ENCODE peak calls at places on chromosomes 12 and 14, in five cellular contexts. Z is spleen, C is Peyer's patch, Y is adrenal gland, F is kidney. R is an unnamed sample. For H3K4me1 and H3K36me3, the result is how much of the 10 kb centered on the place peaks cover.

GRCh38 chr14:56603648-56604047 is 24.1 kb downstream of the TMEM260 start:
- DNase-seq in Y (no peak), Z (no peak), F (no peak), C (no peak), R (no peak)

GRCh38 chr12:128905003-128905544 is 51.8 kb downstream of the GLT1D1 start:
- DNase-seq in F (no peak), Y (no peak), Z (no peak), C (no peak), R (no peak)

GRCh38 chr12:116152268-116152667 is 125.2 kb downstream of the MED13L start:
- DNase-seq in C (no peak), Y (no peak), Z (no peak), F (no peak), R (no peak)

GRCh38 chr14:60561845-60562746 is 53.1 kb downstream of the SIX6 start:
- DNase-seq in Z (no peak), F (no peak), Y (peak), C (no peak), R (no peak)

GRCh38 chr14:59333668-59334067 is 131.5 kb downstream of the GPR135 start:
- DNase-seq in C (no peak), Z (no peak), F (no peak), Y (no peak), R (no peak)

GRCh38 chr12:52787324-52787996 is 8.5 kb downstream of the KRT3 start:
- DNase-seq in Y (no peak), Z (peak), C (no peak), F (no peak), R (no peak)

GRCh38 chr14:63672417-63673180 is 30.9 kb upstream of the WDR89 start:
- DNase-seq in F (no peak), Y (no peak), Z (no peak), C (no peak), R (no peak)

GRCh38 chr14:52021971-52022600 is 32.7 kb downstream of the RTRAF start:
- DNase-seq in C (no peak), Z (no peak), Y (no peak), F (no peak), R (no peak)

GRCh38 chr12:47729233-47729632 is 3.9 kb upstream of the ENDOU start:
- DNase-seq in Z (no peak), Y (no peak), C (peak), F (no peak), R (no peak)

GRCh38 chr12:1319215-1319614 is 275.2 kb downstream of the FBXL14 start:
- DNase-seq in Z (no peak), Y (no peak), C (no peak), F (no peak), R (no peak)
- H3K27ac ChIP-seq in Z (no peak), Y (no peak), C (no peak), F (no peak), R (no peak)

GRCh38 chr12:93379432-93380308 is 1.9 kb downstream of the NUDT4 start:
- DNase-seq in Z (no peak), Y (no peak), F (no peak), C (no peak), R (no peak)

GRCh38 chr12:93375906-93376305 is 1.8 kb upstream of the NUDT4 start:
- DNase-seq in F (no peak), Y (no peak), C (no peak), Z (no peak), R (no peak)

GRCh38 chr12:93378373-93379310 is 917 bp downstream of the NUDT4 start:
- DNase-seq in Z (peak), Y (peak), C (peak), F (peak), R (peak)

GRCh38 chr12:93376436-93377251 is 1.1 kb upstream of the NUDT4 start:
- DNase-seq in Z (no peak), Y (peak), C (no peak), F (no peak), R (no peak)

DNA sequence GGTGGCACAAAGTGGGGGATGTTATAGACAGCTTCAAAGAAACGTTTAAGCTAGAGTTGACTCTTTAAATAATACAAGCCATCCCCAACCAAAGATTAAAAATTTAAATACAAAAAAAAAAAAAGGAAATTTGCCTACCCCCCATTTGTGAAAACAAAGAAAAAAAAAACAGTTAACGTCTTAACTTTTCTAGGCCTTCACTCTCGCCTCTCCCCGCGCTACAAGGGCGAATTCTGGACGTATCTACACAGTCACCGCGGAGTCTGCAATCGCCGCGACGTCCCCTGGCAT is 528 bp upstream of the NUDT4 start:
- DNase-seq in Y (no peak), F (no peak), Z (no peak), C (no peak), R (no peak)
- H3K4me1 ChIP-seq in Y (under half), F (under half), Z (under half), C (under half), R (under half)

DNA sequence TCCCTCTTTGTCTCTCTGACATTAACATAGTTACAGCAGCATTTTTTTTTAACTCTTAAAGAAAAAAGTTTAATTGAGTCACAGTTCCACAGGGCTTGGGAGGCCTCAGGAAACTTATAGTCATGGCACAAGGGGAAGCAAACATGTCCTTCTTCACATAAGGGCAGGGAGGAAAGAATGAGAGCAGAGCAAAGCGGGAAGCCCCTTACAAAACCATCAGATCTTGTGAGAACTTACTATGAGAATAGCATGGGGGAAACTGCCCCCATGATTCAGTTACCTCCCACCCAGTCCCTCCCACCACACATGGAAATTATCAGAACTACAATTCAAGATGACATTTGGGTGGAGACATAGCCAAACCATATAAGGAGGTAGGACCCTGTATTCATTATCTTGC is 96.2 kb downstream of the PLBD1 start:
- DNase-seq in C (no peak), Z (no peak), Y (no peak), F (no peak), R (no peak)
- H3K36me3 ChIP-seq in C (under half), Z (half or more), Y (under half), F (under half), R (under half)

GRCh38 chr14:104119119-104119699 is 19.2 kb upstream of the KIF26A start:
- DNase-seq in C (no peak), Y (no peak), F (peak), Z (peak), R (no peak)
- H3K27ac ChIP-seq in C (no peak), Y (no peak), F (no peak), Z (no peak), R (no peak)

GRCh38 chr12:91180162-91180561 is 2.5 kb downstream of the DCN start:
- DNase-seq in F (no peak), Z (no peak), Y (no peak), C (no peak), R (no peak)
- H3K4me1 ChIP-seq in F (under half), Z (under half), Y (under half), C (under half), R (under half)

GRCh38 chr12:117854339-117855012 is 114.3 kb downstream of the KSR2 start:
- DNase-seq in Z (no peak), Y (peak), F (no peak), C (no peak), R (no peak)

GRCh38 chr12:117860111-117860510 is 108.7 kb downstream of the KSR2 start:
- DNase-seq in C (no peak), Y (no peak), Z (no peak), F (no peak), R (no peak)

GRCh38 chr12:117853600-117853999 is 115.2 kb downstream of the KSR2 start:
- DNase-seq in Z (no peak), C (no peak), Y (no peak), F (no peak), R (no peak)

GRCh38 chr12:117857632-117858274 is 111.0 kb downstream of the KSR2 start:
- DNase-seq in F (no peak), Z (no peak), C (no peak), Y (peak), R (peak)

DNA sequence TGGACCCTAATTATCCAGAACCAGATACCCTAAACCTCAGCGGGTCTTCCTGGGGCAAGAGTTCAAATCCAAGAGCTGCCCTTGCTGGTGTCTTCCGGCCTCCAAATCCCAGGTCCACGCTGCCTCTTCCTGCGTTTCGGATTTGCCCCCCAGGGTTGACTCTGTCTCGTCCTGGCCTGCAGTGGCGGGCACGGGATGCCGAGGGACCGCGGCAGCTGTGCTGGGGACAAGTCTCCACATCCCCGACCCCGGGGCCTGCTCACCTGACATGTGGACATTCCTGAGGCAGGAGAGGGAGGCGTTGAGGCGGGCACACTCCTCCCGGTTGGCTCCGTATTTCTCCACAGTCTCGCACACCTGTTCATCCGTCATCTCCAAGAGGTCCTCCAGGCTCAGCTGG is 113.6 kb downstream of the KSR2 start:
- DNase-seq in C (no peak), F (no peak), Z (no peak), Y (no peak), R (no peak)
- H3K36me3 ChIP-seq in C (under half), F (under half), Z (under half), Y (under half), R (under half)